ENCODE peak calls at places on chromosomes 1 and 21, in six cellular contexts. One of them, this sample, is unnamed.
A peak's percentile ranks its signal among the peaks of the same experiment; 100 is the strongest.

GRCh38 chr1:12309783-12310742 is 80.2 kb downstream of the VPS13D start:
- DNase-seq in WTC11: no peak
- DNase-seq in choroid plexus epithelial cell: peak; percentile 39
- DNase-seq in cardiac muscle cell: no peak
- DNase-seq in upper lobe of right lung: no peak
- DNase-seq in hepatocyte: no peak
- DNase-seq in this sample: no peak

GRCh38 chr1:114756009-114756892 is 1.5 kb downstream of the CSDE1 start:
- DNase-seq in WTC11: no peak
- DNase-seq in cardiac muscle cell: no peak
- DNase-seq in choroid plexus epithelial cell: peak; percentile 14
- DNase-seq in upper lobe of right lung: no peak
- DNase-seq in hepatocyte: no peak
- DNase-seq in this sample: no peak

GRCh38 chr1:208243522-208243850 is 698 bp downstream of the PLXNA2 start:
- DNase-seq in upper lobe of right lung: no peak
- DNase-seq in cardiac muscle cell: no peak
- DNase-seq in choroid plexus epithelial cell: no peak
- DNase-seq in WTC11: no peak
- DNase-seq in hepatocyte: no peak
- DNase-seq in this sample: no peak

GRCh38 chr1:211813590-211813989 is 17.0 kb downstream of the LPGAT1 start:
- DNase-seq in upper lobe of right lung: peak; percentile 71
- DNase-seq in choroid plexus epithelial cell: peak; percentile 89
- DNase-seq in WTC11: no peak
- DNase-seq in cardiac muscle cell: no peak
- DNase-seq in hepatocyte: peak; percentile 14
- DNase-seq in this sample: no peak

GRCh38 chr21:38315155-38315554 is 58.4 kb downstream of the KCNJ15 start:
- DNase-seq in choroid plexus epithelial cell: peak; percentile 63
- DNase-seq in hepatocyte: no peak
- DNase-seq in WTC11: no peak
- DNase-seq in cardiac muscle cell: no peak
- DNase-seq in upper lobe of right lung: no peak
- DNase-seq in this sample: no peak

GRCh38 chr1:93607814-93608187 is 73.8 kb downstream of the BCAR3 start:
- DNase-seq in hepatocyte: no peak
- DNase-seq in WTC11: no peak
- DNase-seq in cardiac muscle cell: no peak
- DNase-seq in choroid plexus epithelial cell: peak; percentile 57
- DNase-seq in upper lobe of right lung: no peak
- DNase-seq in this sample: no peak

GRCh38 chr1:83762419-83762818 is 236.5 kb downstream of the TTLL7 start:
- DNase-seq in hepatocyte: no peak
- DNase-seq in choroid plexus epithelial cell: no peak
- DNase-seq in WTC11: no peak
- DNase-seq in upper lobe of right lung: no peak
- DNase-seq in cardiac muscle cell: no peak
- DNase-seq in this sample: no peak

GRCh38 chr21:35619184-35619583 is 441.1 kb downstream of the SETD4 start:
- DNase-seq in choroid plexus epithelial cell: peak; percentile 43
- DNase-seq in hepatocyte: no peak
- DNase-seq in upper lobe of right lung: no peak
- DNase-seq in WTC11: no peak
- DNase-seq in cardiac muscle cell: no peak
- DNase-seq in this sample: no peak

GRCh38 chr1:31258581-31258980 is 18.9 kb upstream of the NKAIN1 start:
- DNase-seq in upper lobe of right lung: no peak
- DNase-seq in WTC11: no peak
- DNase-seq in hepatocyte: no peak
- DNase-seq in choroid plexus epithelial cell: no peak
- DNase-seq in cardiac muscle cell: no peak
- DNase-seq in this sample: no peak

GRCh38 chr1:24463756-24464377 is 38.8 kb upstream of the RCAN3 start:
- DNase-seq in choroid plexus epithelial cell: no peak
- DNase-seq in hepatocyte: no peak
- DNase-seq in WTC11: peak; percentile 50
- DNase-seq in upper lobe of right lung: no peak
- DNase-seq in cardiac muscle cell: no peak
- DNase-seq in this sample: no peak

DNA sequence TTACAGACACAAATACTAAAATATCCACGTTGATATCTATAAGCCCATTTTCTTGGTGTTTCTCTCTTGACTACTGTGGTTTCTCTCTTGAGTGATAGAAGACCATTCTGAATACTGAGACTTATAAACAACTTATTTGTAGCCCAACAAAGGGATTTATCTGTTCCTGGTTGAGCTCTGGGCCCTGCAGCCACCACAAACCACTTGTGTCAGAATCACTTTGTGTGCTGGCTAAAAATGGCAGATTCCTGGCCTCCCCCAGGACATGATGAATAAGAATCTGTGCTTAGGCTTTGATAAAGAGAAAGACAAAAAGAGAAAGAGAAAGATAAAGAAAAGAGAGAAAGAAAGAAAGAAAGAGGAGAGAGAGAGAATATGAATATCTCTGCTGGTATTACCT is 18.9 kb upstream of the MCOLN2 start:
- DNase-seq in cardiac muscle cell: no peak
- DNase-seq in hepatocyte: no peak
- DNase-seq in WTC11: no peak
- DNase-seq in upper lobe of right lung: no peak
- DNase-seq in choroid plexus epithelial cell: no peak
- DNase-seq in this sample: no peak
- TF ChIP-seq CTCF in cardiac muscle cell: no peak
- TF ChIP-seq CTCF in hepatocyte: no peak
- TF ChIP-seq CTCF in WTC11: no peak
- TF ChIP-seq CTCF in upper lobe of right lung: no peak
- TF ChIP-seq CTCF in choroid plexus epithelial cell: no peak
- TF ChIP-seq CTCF in this sample: no peak

GRCh38 chr1:38873027-38873969 is at the start of gene MYCBP:
- DNase-seq in upper lobe of right lung: peak; percentile 98
- DNase-seq in cardiac muscle cell: peak; percentile 96
- DNase-seq in hepatocyte: peak; percentile 96
- DNase-seq in WTC11: peak; percentile 98
- DNase-seq in choroid plexus epithelial cell: peak; percentile 97
- DNase-seq in this sample: peak; percentile 94
- TF ChIP-seq CTCF in upper lobe of right lung: peak; percentile 28
- TF ChIP-seq CTCF in cardiac muscle cell: no peak
- TF ChIP-seq CTCF in hepatocyte: no peak
- TF ChIP-seq CTCF in WTC11: peak; percentile 12
- TF ChIP-seq CTCF in choroid plexus epithelial cell: no peak
- TF ChIP-seq CTCF in this sample: peak; percentile 21

DNA sequence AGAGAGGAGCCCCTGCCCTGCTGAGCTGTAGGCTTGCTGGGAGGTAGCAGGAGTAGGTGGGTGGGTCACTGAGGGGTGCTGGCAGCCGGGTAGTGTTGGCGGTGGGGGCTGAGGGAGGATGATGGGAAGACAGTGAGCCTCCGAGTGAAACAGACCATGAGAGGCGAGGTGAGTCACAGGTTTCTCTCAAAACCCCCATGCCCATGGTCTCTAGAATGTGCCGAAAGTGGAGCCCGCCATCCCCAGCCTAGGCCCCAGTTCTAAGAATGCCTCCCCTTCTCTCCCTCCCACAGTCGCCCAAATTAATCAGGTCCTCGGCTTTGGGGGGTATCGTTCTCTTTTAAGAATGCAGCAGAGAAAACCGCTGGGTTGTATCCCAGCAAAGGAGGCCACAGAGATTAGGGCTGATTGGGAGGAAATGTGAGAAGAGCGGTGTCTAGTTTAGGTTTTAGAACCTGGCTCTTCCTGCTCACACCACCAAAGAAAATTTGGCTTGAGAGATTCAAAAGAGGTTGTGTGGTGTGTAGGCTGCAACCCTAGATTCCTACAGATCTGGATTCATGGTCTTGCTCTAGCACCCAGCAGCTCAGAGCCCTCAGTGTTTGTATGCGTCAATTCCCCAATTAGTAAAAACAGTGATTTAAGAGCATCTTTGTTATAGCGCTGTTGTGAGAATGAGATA is 27.7 kb upstream of the IL19 start:
- DNase-seq in upper lobe of right lung: no peak
- DNase-seq in WTC11: no peak
- DNase-seq in cardiac muscle cell: no peak
- DNase-seq in hepatocyte: no peak
- DNase-seq in choroid plexus epithelial cell: no peak
- DNase-seq in this sample: no peak
- TF ChIP-seq CTCF in upper lobe of right lung: no peak
- TF ChIP-seq CTCF in WTC11: no peak
- TF ChIP-seq CTCF in cardiac muscle cell: no peak
- TF ChIP-seq CTCF in hepatocyte: no peak
- TF ChIP-seq CTCF in choroid plexus epithelial cell: no peak
- TF ChIP-seq CTCF in this sample: no peak

DNA sequence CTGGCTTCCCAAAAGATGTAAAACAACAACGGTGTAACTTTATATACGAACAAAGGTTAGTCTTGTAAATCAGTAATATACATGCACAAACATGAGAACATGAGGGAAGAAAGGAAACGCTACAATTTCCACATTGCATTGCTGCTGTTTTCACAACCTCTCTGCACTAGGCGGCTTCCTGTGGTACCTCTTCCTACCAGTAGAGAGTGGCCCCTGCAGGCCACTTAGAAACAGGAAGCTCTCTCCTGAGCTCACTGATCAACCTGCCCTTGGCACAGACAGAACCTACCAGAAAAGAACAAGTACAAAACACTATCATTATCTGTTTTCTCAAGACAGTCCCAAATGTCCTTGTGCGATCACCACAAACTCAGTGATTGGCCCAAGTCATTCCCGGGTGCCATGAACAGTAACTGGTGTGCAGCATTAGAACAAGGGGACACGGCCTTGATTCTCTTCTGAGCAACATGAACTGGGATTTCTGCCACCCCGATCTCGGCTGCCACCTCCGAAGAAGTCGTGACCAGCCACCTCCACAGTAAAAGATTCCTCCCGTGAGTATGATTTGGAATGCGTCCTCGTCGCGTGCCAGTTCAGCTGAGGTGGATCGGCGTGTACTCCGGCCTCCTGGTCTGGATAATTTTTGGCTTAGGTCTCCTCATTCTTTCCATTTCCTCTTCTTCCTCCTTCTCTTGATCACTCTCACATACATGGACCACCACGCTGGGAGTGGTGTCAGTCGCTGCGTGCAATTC is 5.7 kb upstream of the KCNE1 start:
- DNase-seq in WTC11: no peak
- DNase-seq in cardiac muscle cell: peak; percentile 34
- DNase-seq in hepatocyte: no peak
- DNase-seq in choroid plexus epithelial cell: peak; percentile 68
- DNase-seq in upper lobe of right lung: no peak
- DNase-seq in this sample: no peak
- TF ChIP-seq CTCF in WTC11: no peak
- TF ChIP-seq CTCF in cardiac muscle cell: peak; percentile 19
- TF ChIP-seq CTCF in hepatocyte: peak; percentile 13
- TF ChIP-seq CTCF in choroid plexus epithelial cell: peak; percentile 68
- TF ChIP-seq CTCF in upper lobe of right lung: peak; percentile 37
- TF ChIP-seq CTCF in this sample: peak; percentile 32

DNA sequence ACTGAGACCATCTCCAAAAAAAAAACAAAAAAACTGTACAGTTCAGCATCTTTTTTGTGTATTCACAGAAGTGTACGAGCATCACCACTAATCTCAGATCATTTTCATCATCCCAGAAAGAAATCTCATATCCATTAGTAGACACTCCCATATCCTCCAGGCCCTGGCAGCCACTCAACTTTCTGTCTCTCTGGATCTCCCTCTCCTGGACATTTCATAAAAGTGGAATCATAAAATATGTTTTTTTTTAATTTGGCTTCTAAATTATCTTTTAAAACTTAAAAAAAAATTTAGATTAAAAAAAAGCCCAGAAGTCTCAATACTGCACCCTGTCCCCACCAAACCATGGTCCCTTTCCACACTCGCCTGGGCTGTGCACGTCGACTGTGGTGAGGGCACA is 22.1 kb downstream of the RIPPLY3 start:
- DNase-seq in hepatocyte: no peak
- DNase-seq in cardiac muscle cell: no peak
- DNase-seq in choroid plexus epithelial cell: peak; percentile 35
- DNase-seq in WTC11: no peak
- DNase-seq in upper lobe of right lung: no peak
- DNase-seq in this sample: no peak
- TF ChIP-seq CTCF in hepatocyte: no peak
- TF ChIP-seq CTCF in cardiac muscle cell: no peak
- TF ChIP-seq CTCF in choroid plexus epithelial cell: peak; percentile 22
- TF ChIP-seq CTCF in WTC11: no peak
- TF ChIP-seq CTCF in upper lobe of right lung: no peak
- TF ChIP-seq CTCF in this sample: peak; percentile 32

GRCh38 chr1:25875154-25875855 is at the start of gene PAQR7:
- DNase-seq in hepatocyte: peak; percentile 92
- DNase-seq in cardiac muscle cell: peak; percentile 84
- DNase-seq in WTC11: peak; percentile 80
- DNase-seq in upper lobe of right lung: peak; percentile 90
- DNase-seq in choroid plexus epithelial cell: peak; percentile 62
- DNase-seq in this sample: peak; percentile 56
- TF ChIP-seq CTCF in hepatocyte: peak; percentile 20
- TF ChIP-seq CTCF in cardiac muscle cell: no peak
- TF ChIP-seq CTCF in WTC11: no peak
- TF ChIP-seq CTCF in upper lobe of right lung: no peak
- TF ChIP-seq CTCF in choroid plexus epithelial cell: no peak
- TF ChIP-seq CTCF in this sample: no peak

DNA sequence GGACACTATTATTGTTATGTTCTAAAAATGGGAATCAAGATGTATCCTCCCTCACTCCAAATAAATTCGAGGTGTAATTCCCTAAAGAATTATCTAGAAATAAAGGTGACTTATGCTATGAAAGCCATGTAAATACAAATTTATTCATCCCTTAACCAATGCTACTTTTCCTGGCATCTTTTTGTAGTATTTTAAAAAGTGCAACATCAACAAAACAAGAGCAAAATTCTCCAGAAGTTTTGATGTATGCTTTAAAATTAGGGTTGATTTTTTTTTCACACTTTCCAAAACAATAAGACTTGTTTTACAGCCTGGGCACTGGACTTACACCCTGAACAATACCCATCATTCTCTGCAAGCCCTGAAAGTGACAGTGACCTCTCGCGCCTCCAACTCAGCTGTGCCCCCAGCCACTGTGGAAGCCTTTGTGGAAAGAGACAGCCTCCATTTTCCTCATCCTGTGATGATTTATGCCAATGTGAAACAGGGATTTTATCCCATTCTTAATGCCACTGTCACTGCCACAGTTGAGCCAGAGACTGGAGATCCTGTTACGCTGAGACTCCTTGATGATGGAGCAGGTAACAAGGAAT is 21.4 kb upstream of the CLCA1 start:
- DNase-seq in upper lobe of right lung: no peak
- DNase-seq in cardiac muscle cell: no peak
- DNase-seq in WTC11: no peak
- DNase-seq in choroid plexus epithelial cell: no peak
- DNase-seq in hepatocyte: no peak
- DNase-seq in this sample: peak; percentile 2
- TF ChIP-seq CTCF in upper lobe of right lung: no peak
- TF ChIP-seq CTCF in cardiac muscle cell: no peak
- TF ChIP-seq CTCF in WTC11: no peak
- TF ChIP-seq CTCF in choroid plexus epithelial cell: no peak
- TF ChIP-seq CTCF in hepatocyte: no peak
- TF ChIP-seq CTCF in this sample: no peak